ENCODE peak calls at places on chromosomes 16 and 17, in six cellular contexts. One of them, this sample, is unnamed. For H3K36me3, the result is how much of the 10 kb centered on the place peaks cover.

GRCh38 chr17:50372222-50372621 is 762 bp downstream of the MRPL27 start:
- DNase-seq in psoas muscle: no peak
- DNase-seq in effector memory CD4-positive, alpha-beta T cell: no peak
- DNase-seq in heart left ventricle: no peak
- DNase-seq in naive thymus-derived CD4-positive, alpha-beta T cell: no peak
- DNase-seq in IMR-90: no peak
- DNase-seq in this sample: no peak

GRCh38 chr17:48728232-48729231 is at the start of gene HOXB13:
- DNase-seq in psoas muscle: no peak
- DNase-seq in effector memory CD4-positive, alpha-beta T cell: no peak
- DNase-seq in heart left ventricle: no peak
- DNase-seq in naive thymus-derived CD4-positive, alpha-beta T cell: peak
- DNase-seq in IMR-90: peak
- DNase-seq in this sample: peak

GRCh38 chr16:1164975-1165374 is 12.1 kb downstream of the CACNA1H start:
- DNase-seq in psoas muscle: no peak
- DNase-seq in effector memory CD4-positive, alpha-beta T cell: no peak
- DNase-seq in heart left ventricle: no peak
- DNase-seq in naive thymus-derived CD4-positive, alpha-beta T cell: no peak
- DNase-seq in IMR-90: no peak
- DNase-seq in this sample: no peak

GRCh38 chr16:74623214-74623842 is 16.4 kb upstream of the GLG1 start:
- DNase-seq in psoas muscle: no peak
- DNase-seq in effector memory CD4-positive, alpha-beta T cell: no peak
- DNase-seq in heart left ventricle: no peak
- DNase-seq in naive thymus-derived CD4-positive, alpha-beta T cell: no peak
- DNase-seq in IMR-90: peak
- DNase-seq in this sample: peak

GRCh38 chr17:80968602-80969029 is 23.0 kb upstream of the CHMP6 start:
- DNase-seq in psoas muscle: peak
- DNase-seq in effector memory CD4-positive, alpha-beta T cell: no peak
- DNase-seq in heart left ventricle: no peak
- DNase-seq in naive thymus-derived CD4-positive, alpha-beta T cell: no peak
- DNase-seq in IMR-90: peak
- DNase-seq in this sample: no peak

GRCh38 chr16:29231231-29231630 is 175.3 kb downstream of the NPIPB11 start:
- DNase-seq in psoas muscle: no peak
- DNase-seq in effector memory CD4-positive, alpha-beta T cell: no peak
- DNase-seq in heart left ventricle: no peak
- DNase-seq in naive thymus-derived CD4-positive, alpha-beta T cell: no peak
- DNase-seq in IMR-90: peak
- DNase-seq in this sample: no peak

GRCh38 chr17:64063088-64063487 is 42.7 kb upstream of the ICAM2 start:
- DNase-seq in psoas muscle: no peak
- DNase-seq in effector memory CD4-positive, alpha-beta T cell: no peak
- DNase-seq in heart left ventricle: no peak
- DNase-seq in naive thymus-derived CD4-positive, alpha-beta T cell: no peak
- DNase-seq in IMR-90: no peak
- DNase-seq in this sample: no peak

GRCh38 chr16:50093607-50094570 is 28.1 kb downstream of the HEATR3 start:
- DNase-seq in psoas muscle: peak
- DNase-seq in effector memory CD4-positive, alpha-beta T cell: no peak
- DNase-seq in heart left ventricle: peak
- DNase-seq in naive thymus-derived CD4-positive, alpha-beta T cell: no peak
- DNase-seq in IMR-90: no peak
- DNase-seq in this sample: no peak

GRCh38 chr17:5770556-5771270 is 186.4 kb upstream of the NLRP1 start:
- DNase-seq in psoas muscle: no peak
- DNase-seq in effector memory CD4-positive, alpha-beta T cell: no peak
- DNase-seq in heart left ventricle: no peak
- DNase-seq in naive thymus-derived CD4-positive, alpha-beta T cell: no peak
- DNase-seq in IMR-90: no peak
- DNase-seq in this sample: no peak

GRCh38 chr17:74543406-74543805 is 2.5 kb downstream of the CD300C start:
- DNase-seq in psoas muscle: no peak
- DNase-seq in effector memory CD4-positive, alpha-beta T cell: no peak
- DNase-seq in heart left ventricle: no peak
- DNase-seq in naive thymus-derived CD4-positive, alpha-beta T cell: no peak
- DNase-seq in IMR-90: no peak
- DNase-seq in this sample: no peak

GRCh38 chr16:49932943-49933342 is 77.0 kb upstream of the ZNF423 start:
- DNase-seq in psoas muscle: no peak
- DNase-seq in effector memory CD4-positive, alpha-beta T cell: no peak
- DNase-seq in heart left ventricle: peak
- DNase-seq in naive thymus-derived CD4-positive, alpha-beta T cell: no peak
- DNase-seq in IMR-90: peak
- DNase-seq in this sample: peak

GRCh38 chr16:22646948-22647556 is 136.4 kb downstream of the NPIPB5 start:
- DNase-seq in psoas muscle: no peak
- DNase-seq in effector memory CD4-positive, alpha-beta T cell: no peak
- DNase-seq in heart left ventricle: no peak
- DNase-seq in naive thymus-derived CD4-positive, alpha-beta T cell: no peak
- DNase-seq in IMR-90: no peak
- DNase-seq in this sample: no peak

DNA sequence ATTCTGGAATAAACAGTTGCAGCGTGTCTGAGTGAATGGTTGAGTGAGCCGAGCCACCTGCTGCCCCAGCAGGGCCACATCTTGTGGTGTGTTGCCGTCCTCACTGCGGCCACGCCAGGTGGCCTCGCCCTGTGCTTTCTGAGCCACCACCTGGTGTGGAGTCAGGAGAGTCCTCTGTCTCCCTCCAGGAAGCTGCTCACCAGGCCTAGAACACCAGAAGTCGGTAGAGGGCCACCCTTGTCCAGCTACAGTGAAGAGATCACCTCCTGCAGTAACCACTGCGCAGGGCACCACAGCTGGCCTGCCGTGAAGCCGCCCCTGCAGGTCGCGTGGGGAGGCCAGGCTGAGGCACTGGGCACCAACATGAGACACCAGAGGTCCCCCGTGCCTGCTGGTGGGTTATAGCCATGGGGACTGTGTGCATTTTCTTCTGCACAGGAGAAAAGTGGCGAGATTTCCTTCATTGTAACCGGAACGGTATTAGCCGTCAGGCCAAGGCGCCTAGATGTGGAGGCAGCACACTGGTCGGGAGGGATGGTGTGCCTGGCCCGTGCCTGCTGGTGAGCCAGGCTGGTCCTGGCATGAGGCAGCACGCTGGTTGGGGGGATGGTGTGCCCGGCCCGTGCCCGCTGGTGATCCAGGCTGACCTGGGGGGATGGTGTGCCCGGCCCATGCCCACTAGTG is 28.9 kb upstream of the FOXK2 start:
- DNase-seq in psoas muscle: no peak
- DNase-seq in effector memory CD4-positive, alpha-beta T cell: no peak
- DNase-seq in heart left ventricle: no peak
- DNase-seq in naive thymus-derived CD4-positive, alpha-beta T cell: no peak
- DNase-seq in IMR-90: no peak
- DNase-seq in this sample: no peak
- H3K36me3 ChIP-seq in psoas muscle: under half
- H3K36me3 ChIP-seq in effector memory CD4-positive, alpha-beta T cell: under half
- H3K36me3 ChIP-seq in heart left ventricle: under half
- H3K36me3 ChIP-seq in naive thymus-derived CD4-positive, alpha-beta T cell: under half
- H3K36me3 ChIP-seq in IMR-90: under half
- H3K36me3 ChIP-seq in this sample: under half

GRCh38 chr16:4454618-4455017 is 19.8 kb downstream of the NMRAL1 start:
- DNase-seq in psoas muscle: no peak
- DNase-seq in effector memory CD4-positive, alpha-beta T cell: no peak
- DNase-seq in heart left ventricle: no peak
- DNase-seq in naive thymus-derived CD4-positive, alpha-beta T cell: no peak
- DNase-seq in IMR-90: no peak
- DNase-seq in this sample: no peak
- H3K36me3 ChIP-seq in psoas muscle: half or more
- H3K36me3 ChIP-seq in effector memory CD4-positive, alpha-beta T cell: half or more
- H3K36me3 ChIP-seq in heart left ventricle: half or more
- H3K36me3 ChIP-seq in naive thymus-derived CD4-positive, alpha-beta T cell: under half
- H3K36me3 ChIP-seq in IMR-90: under half
- H3K36me3 ChIP-seq in this sample: under half

DNA sequence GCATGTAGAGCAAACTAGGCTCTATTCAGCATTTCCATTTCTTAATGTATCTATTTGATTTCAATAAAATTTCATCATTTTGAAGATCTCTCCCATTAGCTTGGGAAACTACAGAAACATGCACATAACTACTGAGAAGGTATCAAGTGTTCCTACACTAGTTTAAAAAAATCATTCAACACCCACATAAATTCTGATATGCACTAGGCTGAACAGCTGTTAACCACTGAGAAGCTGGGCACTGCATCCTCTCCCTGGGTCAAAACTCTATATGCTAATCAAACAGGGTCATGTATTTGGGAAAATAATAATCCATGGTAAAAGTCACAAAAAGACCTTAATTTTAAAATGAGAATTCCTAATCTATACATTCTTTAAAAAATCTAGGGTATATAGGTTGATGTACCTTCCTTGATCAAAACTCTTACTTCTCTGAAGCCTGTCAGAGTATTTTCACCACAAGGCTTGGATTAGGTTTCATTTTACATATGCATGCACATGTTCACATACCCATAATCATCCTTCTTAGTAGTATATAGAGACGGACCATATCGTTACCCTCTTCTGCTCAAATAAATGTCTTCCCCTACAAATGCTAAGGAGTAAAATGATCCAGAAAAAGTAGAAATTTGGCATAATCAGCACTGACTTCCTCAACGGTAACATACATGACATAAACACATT is 57.2 kb downstream of the KANSL1 start:
- DNase-seq in psoas muscle: no peak
- DNase-seq in effector memory CD4-positive, alpha-beta T cell: no peak
- DNase-seq in heart left ventricle: no peak
- DNase-seq in naive thymus-derived CD4-positive, alpha-beta T cell: no peak
- DNase-seq in IMR-90: no peak
- DNase-seq in this sample: no peak
- H3K36me3 ChIP-seq in psoas muscle: under half
- H3K36me3 ChIP-seq in effector memory CD4-positive, alpha-beta T cell: under half
- H3K36me3 ChIP-seq in heart left ventricle: under half
- H3K36me3 ChIP-seq in naive thymus-derived CD4-positive, alpha-beta T cell: under half
- H3K36me3 ChIP-seq in IMR-90: under half
- H3K36me3 ChIP-seq in this sample: under half

GRCh38 chr17:8466873-8467272 is 31.2 kb downstream of the NDEL1 start:
- DNase-seq in psoas muscle: no peak
- DNase-seq in effector memory CD4-positive, alpha-beta T cell: no peak
- DNase-seq in heart left ventricle: no peak
- DNase-seq in naive thymus-derived CD4-positive, alpha-beta T cell: no peak
- DNase-seq in IMR-90: no peak
- DNase-seq in this sample: no peak
- H3K36me3 ChIP-seq in psoas muscle: half or more
- H3K36me3 ChIP-seq in effector memory CD4-positive, alpha-beta T cell: half or more
- H3K36me3 ChIP-seq in heart left ventricle: half or more
- H3K36me3 ChIP-seq in naive thymus-derived CD4-positive, alpha-beta T cell: under half
- H3K36me3 ChIP-seq in IMR-90: half or more
- H3K36me3 ChIP-seq in this sample: under half

DNA sequence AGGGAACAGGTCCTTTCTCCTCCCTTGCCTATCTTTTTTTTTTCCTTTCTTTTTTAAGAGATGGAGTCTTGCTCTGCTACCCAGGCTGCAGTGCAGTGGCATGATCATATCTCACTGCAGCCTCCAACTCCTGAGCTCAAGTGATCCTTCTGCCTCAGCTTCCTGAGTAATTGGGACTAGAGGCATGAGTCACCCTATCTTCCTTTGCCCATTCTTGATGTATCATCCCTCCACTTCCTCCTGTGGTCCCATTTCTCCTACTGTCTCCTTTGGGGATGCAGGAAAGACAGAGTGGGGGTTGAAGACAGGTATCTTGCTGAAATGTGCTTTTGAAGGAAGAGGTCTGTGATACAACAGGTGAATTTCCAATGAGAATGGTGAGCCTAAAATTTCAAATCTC is 5.5 kb downstream of the MYO19 start:
- DNase-seq in psoas muscle: no peak
- DNase-seq in effector memory CD4-positive, alpha-beta T cell: no peak
- DNase-seq in heart left ventricle: no peak
- DNase-seq in naive thymus-derived CD4-positive, alpha-beta T cell: no peak
- DNase-seq in IMR-90: peak
- DNase-seq in this sample: peak
- H3K36me3 ChIP-seq in psoas muscle: half or more
- H3K36me3 ChIP-seq in effector memory CD4-positive, alpha-beta T cell: under half
- H3K36me3 ChIP-seq in heart left ventricle: half or more
- H3K36me3 ChIP-seq in naive thymus-derived CD4-positive, alpha-beta T cell: under half
- H3K36me3 ChIP-seq in IMR-90: under half
- H3K36me3 ChIP-seq in this sample: under half

GRCh38 chr17:37274432-37274831 is 101.4 kb upstream of the C17orf78 start:
- DNase-seq in psoas muscle: no peak
- DNase-seq in effector memory CD4-positive, alpha-beta T cell: no peak
- DNase-seq in heart left ventricle: no peak
- DNase-seq in naive thymus-derived CD4-positive, alpha-beta T cell: no peak
- DNase-seq in IMR-90: no peak
- DNase-seq in this sample: no peak
- H3K36me3 ChIP-seq in psoas muscle: half or more
- H3K36me3 ChIP-seq in effector memory CD4-positive, alpha-beta T cell: under half
- H3K36me3 ChIP-seq in heart left ventricle: half or more
- H3K36me3 ChIP-seq in naive thymus-derived CD4-positive, alpha-beta T cell: under half
- H3K36me3 ChIP-seq in IMR-90: under half
- H3K36me3 ChIP-seq in this sample: under half

DNA sequence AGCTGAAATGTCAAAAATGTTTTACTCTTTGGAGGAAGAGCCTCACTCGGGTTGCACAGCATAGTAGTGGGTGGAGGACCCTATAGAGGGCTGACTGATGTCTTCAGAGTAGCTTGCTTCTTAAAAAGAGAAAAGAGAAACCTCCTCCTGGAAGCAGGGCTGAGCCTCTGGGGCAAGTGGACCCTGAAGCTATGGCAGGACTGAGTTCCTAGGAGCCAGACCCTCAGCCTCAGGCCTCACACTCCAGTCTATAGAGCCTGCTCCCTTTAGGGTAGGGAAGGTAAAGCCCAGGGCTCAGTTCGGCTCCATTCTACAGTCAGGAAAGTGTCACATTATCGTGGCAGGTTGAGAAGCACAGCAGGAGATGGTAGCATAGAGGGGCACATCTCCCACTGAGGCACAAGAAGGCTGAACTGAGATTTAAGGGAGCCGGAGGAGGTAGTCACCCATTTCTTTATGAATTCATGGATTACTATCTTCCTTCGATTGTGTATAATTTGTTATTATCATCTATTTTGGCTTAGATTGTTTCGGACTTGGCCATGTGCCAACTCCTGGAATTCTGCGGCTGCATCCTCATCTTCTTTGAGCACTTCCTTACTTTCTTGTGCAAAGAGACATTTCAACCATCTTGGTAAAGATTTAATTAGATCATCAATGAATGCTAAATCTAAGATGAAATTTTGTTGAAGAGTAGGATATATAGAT is 7.4 kb upstream of the CUEDC1 start:
- DNase-seq in psoas muscle: no peak
- DNase-seq in effector memory CD4-positive, alpha-beta T cell: no peak
- DNase-seq in heart left ventricle: peak
- DNase-seq in naive thymus-derived CD4-positive, alpha-beta T cell: no peak
- DNase-seq in IMR-90: no peak
- DNase-seq in this sample: no peak
- H3K36me3 ChIP-seq in psoas muscle: under half
- H3K36me3 ChIP-seq in effector memory CD4-positive, alpha-beta T cell: under half
- H3K36me3 ChIP-seq in heart left ventricle: under half
- H3K36me3 ChIP-seq in naive thymus-derived CD4-positive, alpha-beta T cell: under half
- H3K36me3 ChIP-seq in IMR-90: under half
- H3K36me3 ChIP-seq in this sample: under half